ENCODE peak calls at places on chromosome 6, in nine cellular contexts. N, Z, H, C, F, R, W, Q and E are unnamed samples.

GRCh38 chr6:12572884-12573824 is 143.4 kb upstream of the PHACTR1 start:
- DNase-seq in N (peak), Z (no peak), H (peak), C (no peak), F (peak), R (no peak), W (no peak), Q (no peak), E (no peak)

GRCh38 chr6:13769034-13769654 is 45.2 kb downstream of the MCUR1 start:
- DNase-seq in N (no peak), Z (no peak), H (no peak), C (no peak), F (no peak), R (no peak), W (no peak), Q (no peak), E (no peak)

GRCh38 chr6:146913842-146914562 is 290.2 kb upstream of the STXBP5 start:
- DNase-seq in N (peak), Z (no peak), H (peak), C (peak), F (peak), R (peak), W (peak), Q (peak), E (peak)

GRCh38 chr6:152720964-152721363 is 23.3 kb downstream of the MYCT1 start:
- DNase-seq in N (peak), Z (no peak), H (peak), C (no peak), F (peak), R (no peak), W (no peak), Q (no peak), E (no peak)

GRCh38 chr6:43730634-43731033 is 39.4 kb upstream of the VEGFA start:
- DNase-seq in N (no peak), Z (no peak), H (no peak), C (no peak), F (no peak), R (no peak), W (no peak), Q (no peak), E (no peak)

GRCh38 chr6:92906385-92906784 is 513.0 kb downstream of the EPHA7 start:
- DNase-seq in N (no peak), Z (no peak), H (no peak), C (no peak), F (no peak), R (no peak), W (no peak), Q (no peak), E (no peak)

GRCh38 chr6:43952746-43953145 is 174.5 kb downstream of the MRPL14 start:
- DNase-seq in N (no peak), Z (no peak), H (peak), C (no peak), F (no peak), R (no peak), W (no peak), Q (no peak), E (no peak)

GRCh38 chr6:16007146-16007545 is 121.7 kb upstream of the MYLIP start:
- DNase-seq in N (no peak), Z (no peak), H (no peak), C (no peak), F (no peak), R (no peak), W (no peak), Q (no peak), E (no peak)

GRCh38 chr6:2563635-2564034 is 187.1 kb downstream of the MYLK4 start:
- DNase-seq in N (peak), Z (no peak), H (peak), C (no peak), F (peak), R (no peak), W (no peak), Q (peak), E (no peak)

GRCh38 chr6:16690244-16691142 is 70.8 kb downstream of the ATXN1 start:
- DNase-seq in N (peak), Z (no peak), H (peak), C (no peak), F (no peak), R (no peak), W (no peak), Q (no peak), E (no peak)

GRCh38 chr6:66496659-66497058 is 789.6 kb upstream of the EYS start:
- DNase-seq in N (peak), Z (no peak), H (peak), C (no peak), F (peak), R (peak), W (no peak), Q (no peak), E (no peak)

GRCh38 chr6:15207923-15208322 is 37.9 kb upstream of the JARID2 start:
- DNase-seq in N (peak), Z (no peak), H (peak), C (no peak), F (no peak), R (no peak), W (no peak), Q (peak), E (no peak)

GRCh38 chr6:39153766-39154397 is 38.9 kb upstream of the SAYSD1 start:
- DNase-seq in N (no peak), Z (no peak), H (no peak), C (no peak), F (no peak), R (no peak), W (no peak), Q (no peak), E (no peak)

GRCh38 chr6:54431466-54431865 is 123.2 kb downstream of the TINAG start:
- DNase-seq in N (no peak), Z (no peak), H (peak), C (no peak), F (no peak), R (no peak), W (no peak), Q (peak), E (no peak)

GRCh38 chr6:40634429-40634828 is 47.3 kb upstream of the LRFN2 start:
- DNase-seq in N (no peak), Z (no peak), H (no peak), C (no peak), F (peak), R (peak), W (no peak), Q (no peak), E (no peak)

GRCh38 chr6:52840763-52841585 is at the start of gene GSTA5:
- DNase-seq in N (no peak), Z (no peak), H (no peak), C (no peak), F (no peak), R (no peak), W (no peak), Q (no peak), E (no peak)

GRCh38 chr6:7078856-7079255 is 28.9 kb upstream of the RREB1 start:
- DNase-seq in N (no peak), Z (no peak), H (no peak), C (no peak), F (no peak), R (no peak), W (no peak), Q (no peak), E (no peak)

GRCh38 chr6:3585320-3585935 is 128.6 kb upstream of the SLC22A23 start:
- DNase-seq in N (peak), Z (no peak), H (peak), C (no peak), F (no peak), R (no peak), W (no peak), Q (peak), E (no peak)

GRCh38 chr6:137893726-137894125 is 26.7 kb downstream of the TNFAIP3 start:
- DNase-seq in N (no peak), Z (no peak), H (no peak), C (no peak), F (no peak), R (no peak), W (no peak), Q (no peak), E (no peak)

GRCh38 chr6:132253906-132254305 is 147.4 kb downstream of the MOXD1 start:
- DNase-seq in N (no peak), Z (no peak), H (no peak), C (no peak), F (no peak), R (no peak), W (no peak), Q (no peak), E (no peak)

GRCh38 chr6:121557146-121557545 is 121.7 kb downstream of the GJA1 start:
- DNase-seq in N (no peak), Z (no peak), H (no peak), C (no peak), F (no peak), R (no peak), W (no peak), Q (no peak), E (no peak)

GRCh38 chr6:168128006-168128630 is 49.1 kb upstream of the FRMD1 start:
- DNase-seq in N (no peak), Z (no peak), H (no peak), C (no peak), F (no peak), R (no peak), W (no peak), Q (no peak), E (no peak)

GRCh38 chr6:53752856-53753255 is 41.9 kb upstream of the LRRC1 start:
- DNase-seq in N (peak), Z (no peak), H (peak), C (no peak), F (no peak), R (no peak), W (no peak), Q (no peak), E (no peak)

GRCh38 chr6:80608881-80609280 is 502.4 kb downstream of the BCKDHB start:
- DNase-seq in N (peak), Z (no peak), H (peak), C (no peak), F (no peak), R (no peak), W (no peak), Q (no peak), E (no peak)

GRCh38 chr6:6942826-6943225 is 164.9 kb upstream of the RREB1 start:
- DNase-seq in N (no peak), Z (no peak), H (no peak), C (peak), F (peak), R (peak), W (peak), Q (peak), E (no peak)

GRCh38 chr6:6915219-6915618 is 192.5 kb upstream of the RREB1 start:
- DNase-seq in N (peak), Z (no peak), H (peak), C (no peak), F (no peak), R (no peak), W (no peak), Q (no peak), E (no peak)

GRCh38 chr6:163329991-163330390 is 84.5 kb upstream of the QKI start:
- DNase-seq in N (no peak), Z (no peak), H (no peak), C (peak), F (no peak), R (no peak), W (no peak), Q (no peak), E (no peak)

GRCh38 chr6:31453259-31453658 is 44.7 kb upstream of the MICB start:
- DNase-seq in N (no peak), Z (no peak), H (peak), C (no peak), F (no peak), R (no peak), W (no peak), Q (peak), E (no peak)

GRCh38 chr6:4360920-4361319 is 225.5 kb upstream of the ECI2 start:
- DNase-seq in N (no peak), Z (no peak), H (no peak), C (no peak), F (no peak), R (no peak), W (no peak), Q (no peak), E (no peak)

GRCh38 chr6:105424177-105424783 is 21.4 kb upstream of the PREP start:
- DNase-seq in N (peak), Z (no peak), H (peak), C (peak), F (peak), R (peak), W (peak), Q (no peak), E (peak)

GRCh38 chr6:47413752-47414516 is 63.7 kb upstream of the CD2AP start:
- DNase-seq in N (peak), Z (no peak), H (peak), C (peak), F (peak), R (peak), W (no peak), Q (peak), E (no peak)

GRCh38 chr6:43060034-43060754 is 763 bp downstream of the KLC4 start:
- DNase-seq in N (no peak), Z (no peak), H (peak), C (no peak), F (peak), R (peak), W (no peak), Q (no peak), E (no peak)